ENCODE peak calls at places on chromosome 21, in five cellular contexts. One of them, this sample, is unnamed.

GRCh38 chr21:17921579-17922530 is 102.7 kb upstream of the C21orf91 start:
- DNase-seq in left ventricle myocardium inferior: no peak
- DNase-seq in naive thymus-derived CD4-positive, alpha-beta T cell: no peak
- DNase-seq in cardiac muscle cell: peak; percentile 87
- DNase-seq in psoas muscle: no peak
- DNase-seq in this sample: no peak

GRCh38 chr21:30497065-30497464 is at the start of gene KRTAP19-4:
- DNase-seq in left ventricle myocardium inferior: no peak
- DNase-seq in naive thymus-derived CD4-positive, alpha-beta T cell: no peak
- DNase-seq in cardiac muscle cell: no peak
- DNase-seq in psoas muscle: no peak
- DNase-seq in this sample: no peak

GRCh38 chr21:45330075-45330781 is 42.5 kb upstream of the POFUT2 start:
- DNase-seq in left ventricle myocardium inferior: peak; percentile 12
- DNase-seq in naive thymus-derived CD4-positive, alpha-beta T cell: no peak
- DNase-seq in cardiac muscle cell: peak; percentile 88
- DNase-seq in psoas muscle: peak; percentile 61
- DNase-seq in this sample: no peak

GRCh38 chr21:40967771-40968170 is 120.8 kb upstream of the DSCAM start:
- DNase-seq in left ventricle myocardium inferior: no peak
- DNase-seq in naive thymus-derived CD4-positive, alpha-beta T cell: no peak
- DNase-seq in cardiac muscle cell: no peak
- DNase-seq in psoas muscle: no peak
- DNase-seq in this sample: no peak

GRCh38 chr21:41783476-41784150 is 16.8 kb upstream of the RIPK4 start:
- DNase-seq in left ventricle myocardium inferior: no peak
- DNase-seq in naive thymus-derived CD4-positive, alpha-beta T cell: no peak
- DNase-seq in cardiac muscle cell: no peak
- DNase-seq in psoas muscle: no peak
- DNase-seq in this sample: no peak

GRCh38 chr21:41289431-41289830 is 27.2 kb upstream of the FAM3B start:
- DNase-seq in left ventricle myocardium inferior: no peak
- DNase-seq in naive thymus-derived CD4-positive, alpha-beta T cell: no peak
- DNase-seq in cardiac muscle cell: peak; percentile 17
- DNase-seq in psoas muscle: no peak
- DNase-seq in this sample: no peak

GRCh38 chr21:42465008-42465878 is 30.8 kb downstream of the RSPH1 start:
- DNase-seq in left ventricle myocardium inferior: no peak
- DNase-seq in naive thymus-derived CD4-positive, alpha-beta T cell: no peak
- DNase-seq in cardiac muscle cell: peak; percentile 54
- DNase-seq in psoas muscle: no peak
- DNase-seq in this sample: peak; percentile 12

GRCh38 chr21:45142469-45142868 is 68.1 kb downstream of the ADARB1 start:
- DNase-seq in left ventricle myocardium inferior: no peak
- DNase-seq in naive thymus-derived CD4-positive, alpha-beta T cell: no peak
- DNase-seq in cardiac muscle cell: peak; percentile 72
- DNase-seq in psoas muscle: peak; percentile 82
- DNase-seq in this sample: peak; percentile 73

GRCh38 chr21:33976082-33976979 is 60.7 kb upstream of the ATP5PO start:
- DNase-seq in left ventricle myocardium inferior: peak; percentile 37
- DNase-seq in naive thymus-derived CD4-positive, alpha-beta T cell: peak; percentile 23
- DNase-seq in cardiac muscle cell: peak; percentile 76
- DNase-seq in psoas muscle: no peak
- DNase-seq in this sample: no peak

GRCh38 chr21:33973268-33973667 is 57.7 kb upstream of the ATP5PO start:
- DNase-seq in left ventricle myocardium inferior: no peak
- DNase-seq in naive thymus-derived CD4-positive, alpha-beta T cell: no peak
- DNase-seq in cardiac muscle cell: no peak
- DNase-seq in psoas muscle: no peak
- DNase-seq in this sample: no peak

GRCh38 chr21:33975548-33976081 is 60.0 kb upstream of the ATP5PO start:
- DNase-seq in left ventricle myocardium inferior: no peak
- DNase-seq in naive thymus-derived CD4-positive, alpha-beta T cell: no peak
- DNase-seq in cardiac muscle cell: no peak
- DNase-seq in psoas muscle: no peak
- DNase-seq in this sample: no peak

GRCh38 chr21:33972539-33972938 is 56.9 kb upstream of the ATP5PO start:
- DNase-seq in left ventricle myocardium inferior: no peak
- DNase-seq in naive thymus-derived CD4-positive, alpha-beta T cell: no peak
- DNase-seq in cardiac muscle cell: no peak
- DNase-seq in psoas muscle: no peak
- DNase-seq in this sample: no peak

DNA sequence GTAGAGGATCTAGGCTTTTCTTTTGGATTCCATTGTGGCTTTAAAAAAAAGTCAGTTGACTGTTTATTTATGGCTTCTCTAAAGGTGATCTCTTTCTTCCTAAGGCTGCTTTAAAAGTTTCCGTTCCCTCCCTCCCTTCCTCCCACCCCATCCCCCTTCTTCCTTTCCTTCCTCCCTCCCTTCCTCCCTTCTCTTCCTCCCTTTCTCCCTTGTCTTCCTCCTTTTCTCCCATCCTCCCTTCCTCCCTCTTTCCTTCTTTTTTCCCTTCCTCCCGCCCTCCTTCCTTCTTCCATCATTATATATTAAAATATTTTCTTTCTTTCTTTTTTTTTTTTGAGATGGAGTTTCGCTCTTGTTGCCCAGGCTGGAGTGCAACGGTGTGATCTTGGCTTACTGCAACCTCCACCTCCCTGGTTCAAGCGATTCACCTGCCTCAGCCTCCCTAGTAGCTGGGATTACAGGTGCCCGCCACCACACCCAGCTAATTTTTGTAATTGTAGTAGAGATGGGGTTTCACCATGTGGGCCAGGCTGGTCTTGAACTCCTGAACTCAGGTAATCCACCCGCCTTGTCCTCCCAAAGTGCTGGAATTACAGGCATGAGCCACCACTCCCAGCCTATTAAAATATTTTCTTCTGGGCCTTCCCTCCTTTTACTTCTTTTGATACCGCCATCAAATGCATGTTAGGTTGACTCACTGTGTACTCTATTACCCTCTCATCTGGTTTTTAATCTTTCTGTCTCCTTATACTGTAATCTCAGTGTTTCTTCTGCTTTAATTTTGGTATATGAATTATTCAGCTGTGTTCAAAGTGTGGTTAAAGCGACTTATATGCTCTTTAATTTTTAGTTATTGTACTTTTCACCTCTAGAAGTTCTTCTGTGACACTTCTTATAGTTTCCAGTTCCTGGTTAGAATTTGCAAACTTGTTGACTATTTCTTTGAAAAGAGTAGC is 59.2 kb upstream of the ATP5PO start:
- DNase-seq in left ventricle myocardium inferior: no peak
- DNase-seq in naive thymus-derived CD4-positive, alpha-beta T cell: no peak
- DNase-seq in cardiac muscle cell: no peak
- DNase-seq in psoas muscle: no peak
- DNase-seq in this sample: no peak
- H3K27ac ChIP-seq in left ventricle myocardium inferior: peak overlapping the region; percentile 80
- H3K27ac ChIP-seq in naive thymus-derived CD4-positive, alpha-beta T cell: peak overlapping the region; percentile 64
- H3K27ac ChIP-seq in cardiac muscle cell: peak overlapping the region; percentile 96
- H3K27ac ChIP-seq in psoas muscle: peak overlapping the region; percentile 86
- H3K27ac ChIP-seq in this sample: no peak overlapping the region

GRCh38 chr21:25292396-25292795 is 314.9 kb downstream of the MRPL39 start:
- DNase-seq in left ventricle myocardium inferior: no peak
- DNase-seq in naive thymus-derived CD4-positive, alpha-beta T cell: no peak
- DNase-seq in cardiac muscle cell: no peak
- DNase-seq in psoas muscle: no peak
- DNase-seq in this sample: no peak
- H3K9me3 ChIP-seq in left ventricle myocardium inferior: peaks cover 9% of the 10 kb centered on the region
- H3K9me3 ChIP-seq in naive thymus-derived CD4-positive, alpha-beta T cell: no peaks in the 10 kb centered on the region
- H3K9me3 ChIP-seq in cardiac muscle cell: no peaks in the 10 kb centered on the region
- H3K9me3 ChIP-seq in psoas muscle: no peaks in the 10 kb centered on the region
- H3K9me3 ChIP-seq in this sample: no peaks in the 10 kb centered on the region

DNA sequence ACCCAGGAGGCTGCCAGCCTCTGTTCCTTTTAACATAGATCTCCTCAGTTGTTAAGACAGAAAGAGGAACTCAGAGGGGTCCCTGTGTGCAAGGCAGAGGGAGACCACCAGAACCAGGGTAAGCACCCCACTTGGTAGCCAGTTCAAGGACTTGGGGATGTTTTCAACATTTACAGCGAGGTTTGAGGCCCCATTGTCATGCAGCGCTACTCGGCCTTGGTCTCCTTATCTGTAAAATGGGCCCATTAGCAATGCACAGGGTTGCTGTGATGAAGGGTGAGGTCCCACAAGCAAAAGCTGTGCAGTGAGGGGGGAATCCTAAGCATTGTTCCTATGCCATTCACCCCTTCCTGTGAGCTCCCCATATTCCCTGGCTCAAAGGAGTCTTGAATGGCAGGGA is 4.2 kb downstream of the SIM2 start:
- DNase-seq in left ventricle myocardium inferior: no peak
- DNase-seq in naive thymus-derived CD4-positive, alpha-beta T cell: no peak
- DNase-seq in cardiac muscle cell: no peak
- DNase-seq in psoas muscle: no peak
- DNase-seq in this sample: no peak
- H3K4me3 ChIP-seq in left ventricle myocardium inferior: no peak overlapping the region
- H3K4me3 ChIP-seq in naive thymus-derived CD4-positive, alpha-beta T cell: no peak overlapping the region
- H3K4me3 ChIP-seq in cardiac muscle cell: no peak overlapping the region
- H3K4me3 ChIP-seq in psoas muscle: no peak overlapping the region
- H3K4me3 ChIP-seq in this sample: no peak overlapping the region

GRCh38 chr21:43693981-43694380 is 24.9 kb upstream of the PDXK start:
- DNase-seq in left ventricle myocardium inferior: no peak
- DNase-seq in naive thymus-derived CD4-positive, alpha-beta T cell: no peak
- DNase-seq in cardiac muscle cell: no peak
- DNase-seq in psoas muscle: no peak
- DNase-seq in this sample: no peak
- H3K27ac ChIP-seq in left ventricle myocardium inferior: no peak overlapping the region
- H3K27ac ChIP-seq in naive thymus-derived CD4-positive, alpha-beta T cell: no peak overlapping the region
- H3K27ac ChIP-seq in cardiac muscle cell: no peak overlapping the region
- H3K27ac ChIP-seq in psoas muscle: no peak overlapping the region
- H3K27ac ChIP-seq in this sample: no peak overlapping the region

GRCh38 chr21:13854638-13855037 is 245.1 kb downstream of the POTED start:
- DNase-seq in left ventricle myocardium inferior: no peak
- DNase-seq in naive thymus-derived CD4-positive, alpha-beta T cell: no peak
- DNase-seq in cardiac muscle cell: no peak
- DNase-seq in psoas muscle: no peak
- DNase-seq in this sample: no peak
- H3K9me3 ChIP-seq in left ventricle myocardium inferior: no peaks in the 10 kb centered on the region
- H3K9me3 ChIP-seq in naive thymus-derived CD4-positive, alpha-beta T cell: no peaks in the 10 kb centered on the region
- H3K9me3 ChIP-seq in cardiac muscle cell: no peaks in the 10 kb centered on the region
- H3K9me3 ChIP-seq in psoas muscle: no peaks in the 10 kb centered on the region
- H3K9me3 ChIP-seq in this sample: no peaks in the 10 kb centered on the region

GRCh38 chr21:33968082-33968997 is 52.7 kb upstream of the ATP5PO start:
- DNase-seq in left ventricle myocardium inferior: no peak
- DNase-seq in naive thymus-derived CD4-positive, alpha-beta T cell: no peak
- DNase-seq in cardiac muscle cell: peak; percentile 63
- DNase-seq in psoas muscle: no peak
- DNase-seq in this sample: no peak
- H3K4me3 ChIP-seq in left ventricle myocardium inferior: no peak overlapping the region
- H3K4me3 ChIP-seq in naive thymus-derived CD4-positive, alpha-beta T cell: no peak overlapping the region
- H3K4me3 ChIP-seq in cardiac muscle cell: no peak overlapping the region
- H3K4me3 ChIP-seq in psoas muscle: no peak overlapping the region
- H3K4me3 ChIP-seq in this sample: no peak overlapping the region

DNA sequence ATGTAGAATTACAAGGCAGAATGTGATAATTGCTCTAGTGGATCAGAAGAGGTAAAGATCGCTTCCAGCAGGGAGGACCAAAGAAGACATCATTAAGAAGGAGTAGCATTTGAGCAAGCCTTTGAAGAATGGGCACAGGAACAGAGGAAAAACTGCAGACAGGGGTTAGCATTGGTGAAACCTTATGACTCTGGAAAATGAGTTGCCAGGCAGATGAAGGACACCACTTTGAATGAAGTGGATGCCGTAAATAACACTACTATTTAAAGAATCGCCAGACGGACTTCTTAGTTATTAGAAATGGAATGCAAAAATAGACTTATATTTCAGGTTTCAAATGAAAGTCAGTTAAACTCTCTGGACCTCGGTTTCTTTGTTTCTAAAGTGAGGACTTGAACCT is 727.7 kb downstream of the USP25 start:
- DNase-seq in left ventricle myocardium inferior: no peak
- DNase-seq in naive thymus-derived CD4-positive, alpha-beta T cell: no peak
- DNase-seq in cardiac muscle cell: no peak
- DNase-seq in psoas muscle: no peak
- DNase-seq in this sample: no peak
- H3K27ac ChIP-seq in left ventricle myocardium inferior: peak overlapping the region; percentile 77
- H3K27ac ChIP-seq in naive thymus-derived CD4-positive, alpha-beta T cell: no peak overlapping the region
- H3K27ac ChIP-seq in cardiac muscle cell: no peak overlapping the region
- H3K27ac ChIP-seq in psoas muscle: peak overlapping the region; percentile 66
- H3K27ac ChIP-seq in this sample: no peak overlapping the region

DNA sequence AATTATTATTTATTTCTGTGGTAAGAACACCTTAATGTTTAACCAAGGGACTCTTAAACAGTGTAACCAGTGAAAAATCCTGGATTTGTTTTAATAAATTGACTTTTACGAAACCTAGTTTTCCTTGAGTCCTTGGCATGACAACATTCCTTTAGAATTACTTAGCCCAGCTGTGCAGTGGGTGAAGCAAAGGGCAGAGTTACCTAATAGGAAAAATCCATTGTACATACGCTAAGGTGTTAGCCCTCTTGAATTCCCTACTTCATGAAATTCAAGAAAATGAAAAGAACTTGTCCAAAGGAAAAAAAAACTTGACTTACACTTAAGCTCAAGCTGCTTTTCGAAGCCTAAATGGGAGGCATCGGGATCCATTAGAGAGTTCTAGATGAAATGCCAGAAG is 852.0 kb upstream of the ADAMTS5 start:
- DNase-seq in left ventricle myocardium inferior: no peak
- DNase-seq in naive thymus-derived CD4-positive, alpha-beta T cell: no peak
- DNase-seq in cardiac muscle cell: peak; percentile 38
- DNase-seq in psoas muscle: no peak
- DNase-seq in this sample: no peak
- H3K9me3 ChIP-seq in left ventricle myocardium inferior: no peaks in the 10 kb centered on the region
- H3K9me3 ChIP-seq in naive thymus-derived CD4-positive, alpha-beta T cell: no peaks in the 10 kb centered on the region
- H3K9me3 ChIP-seq in cardiac muscle cell: no peaks in the 10 kb centered on the region
- H3K9me3 ChIP-seq in psoas muscle: no peaks in the 10 kb centered on the region
- H3K9me3 ChIP-seq in this sample: no peaks in the 10 kb centered on the region

This sample was measured in adrenal gland.